ENCODE peak calls at places on chromosomes 5 and 9, in six cellular contexts. G is activated CD4-positive, alpha-beta T cell treated with anti-CD3 and anti-CD28 coated beads for 1 hour; N is lung microvascular endothelial cell; E is NCI-H2029; V is cardiac fibroblast; U is AG08396. Q is an unnamed sample.

GRCh38 chr5:6117212-6117611 is 261.1 kb downstream of the MED10 start:
- DNase-seq in N (no peak), U (no peak), G (no peak), E (no peak), V (no peak), Q (no peak)

GRCh38 chr5:176420972-176421544 is 4.7 kb upstream of the CLTB start:
- DNase-seq in N (no peak), G (no peak), E (no peak), V (no peak), U (no peak), Q (no peak)

GRCh38 chr5:68408345-68408871 is 192.9 kb downstream of the PIK3R1 start:
- DNase-seq in V (no peak), U (no peak), N (no peak), E (no peak), G (no peak), Q (no peak)

GRCh38 chr9:38621434-38622082 is 1.2 kb upstream of the ANKRD18A start:
- DNase-seq in U (no peak), E (peak), V (no peak), G (peak), N (no peak), Q (peak)

GRCh38 chr9:14018061-14018460 is 295.9 kb downstream of the NFIB start:
- DNase-seq in U (no peak), N (peak), G (no peak), E (no peak), V (peak), Q (peak)

GRCh38 chr9:119184265-119184936 is 184.8 kb downstream of the BRINP1 start:
- DNase-seq in G (no peak), U (no peak), E (no peak), N (no peak), V (no peak), Q (no peak)

GRCh38 chr9:94859891-94860290 is 133.4 kb downstream of the AOPEP start:
- DNase-seq in E (no peak), U (no peak), G (no peak), V (no peak), N (no peak), Q (no peak)

GRCh38 chr5:59799668-59800374 is 93.7 kb downstream of the PDE4D start:
- DNase-seq in E (peak), U (peak), G (no peak), V (peak), N (peak), Q (peak)

GRCh38 chr9:131418143-131419028 is 24.5 kb downstream of the PRRC2B start:
- DNase-seq in V (no peak), G (no peak), U (peak), N (peak), E (peak), Q (no peak)

GRCh38 chr9:116007824-116008223 is 145.8 kb upstream of the PAPPA start:
- DNase-seq in U (no peak), G (no peak), N (no peak), V (no peak), E (no peak), Q (no peak)

GRCh38 chr5:98031496-98031895 is 742.0 kb upstream of the RGMB start:
- DNase-seq in N (no peak), G (no peak), U (no peak), V (no peak), E (no peak), Q (no peak)

GRCh38 chr5:142825378-142826089 is 55.4 kb downstream of the ARHGAP26 start:
- DNase-seq in N (peak), V (no peak), G (no peak), U (no peak), E (no peak), Q (no peak)

GRCh38 chr9:88533951-88534455 is 975 bp upstream of the NXNL2 start:
- DNase-seq in N (peak), V (peak), G (no peak), E (no peak), U (peak), Q (peak)

GRCh38 chr5:53357439-53357838 is 123.0 kb upstream of the FST start:
- DNase-seq in G (no peak), N (no peak), U (no peak), E (no peak), V (no peak), Q (no peak)

GRCh38 chr9:31519011-31519410 is 865.4 kb upstream of the ACO1 start:
- DNase-seq in V (no peak), U (no peak), G (no peak), N (no peak), E (peak), Q (no peak)

GRCh38 chr9:17839744-17840143 is 260.9 kb downstream of the SH3GL2 start:
- DNase-seq in V (no peak), G (no peak), N (no peak), U (no peak), E (peak), Q (no peak)

GRCh38 chr5:57176350-57176857 is 2.5 kb downstream of the GPBP1 start:
- DNase-seq in N (peak), U (no peak), G (no peak), E (no peak), V (peak), Q (peak)

GRCh38 chr5:93532370-93532769 is 48.6 kb downstream of the NR2F1-AS1 start:
- DNase-seq in V (peak), N (peak), G (no peak), U (peak), E (no peak), Q (peak)

GRCh38 chr5:107571621-107572489 is 98.9 kb downstream of the EFNA5 start:
- DNase-seq in N (peak), E (peak), V (peak), U (peak), G (peak), Q (peak)

GRCh38 chr5:158050401-158050800 is 191.5 kb upstream of the CLINT1 start:
- DNase-seq in E (no peak), V (no peak), G (no peak), N (no peak), U (no peak), Q (peak)

GRCh38 chr5:108433600-108433999 is 51.7 kb upstream of the FBXL17 start:
- DNase-seq in E (no peak), N (no peak), G (no peak), U (no peak), V (no peak), Q (no peak)

GRCh38 chr5:125125031-125125823 is 378.8 kb upstream of the ZNF608 start:
- DNase-seq in E (no peak), U (no peak), N (peak), V (peak), G (no peak), Q (no peak)

GRCh38 chr9:108108802-108109448 is 619.4 kb upstream of the KLF4 start:
- DNase-seq in N (no peak), G (no peak), E (no peak), V (peak), U (peak), Q (peak)

GRCh38 chr5:172123269-172123692 is 64.7 kb downstream of the STK10 start:
- DNase-seq in G (no peak), N (peak), E (peak), V (peak), U (peak), Q (peak)